ENCODE peak calls at places on chromosome 5, in six cellular contexts. One of them, this sample, is unnamed.

GRCh38 chr5:90558344-90559192 is at the start of gene ADGRV1:
- DNase-seq in tibial nerve: no peak
- DNase-seq in sigmoid colon: no peak
- DNase-seq in HL-60: no peak
- DNase-seq in effector memory CD4-positive, alpha-beta T cell: no peak
- DNase-seq in endodermal cell: peak
- DNase-seq in this sample: peak

GRCh38 chr5:77957-78804 is 13.8 kb upstream of the PLEKHG4B start:
- DNase-seq in tibial nerve: no peak
- DNase-seq in sigmoid colon: no peak
- DNase-seq in HL-60: peak
- DNase-seq in effector memory CD4-positive, alpha-beta T cell: no peak
- DNase-seq in endodermal cell: peak
- DNase-seq in this sample: peak

GRCh38 chr5:100904259-100904822 is 1.3 kb upstream of the ST8SIA4 start:
- DNase-seq in tibial nerve: no peak
- DNase-seq in sigmoid colon: peak
- DNase-seq in HL-60: no peak
- DNase-seq in effector memory CD4-positive, alpha-beta T cell: peak
- DNase-seq in endodermal cell: peak
- DNase-seq in this sample: no peak

GRCh38 chr5:16791036-16791705 is 144.9 kb downstream of the MYO10 start:
- DNase-seq in tibial nerve: no peak
- DNase-seq in sigmoid colon: no peak
- DNase-seq in HL-60: peak
- DNase-seq in effector memory CD4-positive, alpha-beta T cell: no peak
- DNase-seq in endodermal cell: no peak
- DNase-seq in this sample: no peak

GRCh38 chr5:160133071-160133917 is 14.0 kb upstream of the PWWP2A start:
- DNase-seq in tibial nerve: peak
- DNase-seq in sigmoid colon: no peak
- DNase-seq in HL-60: no peak
- DNase-seq in effector memory CD4-positive, alpha-beta T cell: no peak
- DNase-seq in endodermal cell: peak
- DNase-seq in this sample: peak

GRCh38 chr5:141412853-141413539 is at the start of gene PCDHGA10:
- DNase-seq in tibial nerve: no peak
- DNase-seq in sigmoid colon: no peak
- DNase-seq in HL-60: peak
- DNase-seq in effector memory CD4-positive, alpha-beta T cell: peak
- DNase-seq in endodermal cell: peak
- DNase-seq in this sample: peak

GRCh38 chr5:107673106-107673367 is 2.3 kb upstream of the EFNA5 start:
- DNase-seq in tibial nerve: no peak
- DNase-seq in sigmoid colon: no peak
- DNase-seq in HL-60: no peak
- DNase-seq in effector memory CD4-positive, alpha-beta T cell: no peak
- DNase-seq in endodermal cell: no peak
- DNase-seq in this sample: no peak

GRCh38 chr5:90844931-90845330 is 286.3 kb downstream of the ADGRV1 start:
- DNase-seq in tibial nerve: no peak
- DNase-seq in sigmoid colon: no peak
- DNase-seq in HL-60: no peak
- DNase-seq in effector memory CD4-positive, alpha-beta T cell: no peak
- DNase-seq in endodermal cell: no peak
- DNase-seq in this sample: no peak

GRCh38 chr5:73858054-73858453 is 232.1 kb downstream of the ARHGEF28 start:
- DNase-seq in tibial nerve: no peak
- DNase-seq in sigmoid colon: no peak
- DNase-seq in HL-60: no peak
- DNase-seq in effector memory CD4-positive, alpha-beta T cell: no peak
- DNase-seq in endodermal cell: no peak
- DNase-seq in this sample: no peak

GRCh38 chr5:66720776-66721175 is 124.6 kb downstream of the MAST4 start:
- DNase-seq in tibial nerve: no peak
- DNase-seq in sigmoid colon: no peak
- DNase-seq in HL-60: no peak
- DNase-seq in effector memory CD4-positive, alpha-beta T cell: no peak
- DNase-seq in endodermal cell: peak
- DNase-seq in this sample: no peak

GRCh38 chr5:163887854-163888253 is 382.4 kb downstream of the MAT2B start:
- DNase-seq in tibial nerve: no peak
- DNase-seq in sigmoid colon: no peak
- DNase-seq in HL-60: no peak
- DNase-seq in effector memory CD4-positive, alpha-beta T cell: no peak
- DNase-seq in endodermal cell: no peak
- DNase-seq in this sample: no peak

GRCh38 chr5:124686239-124687004 is 60.0 kb downstream of the ZNF608 start:
- DNase-seq in tibial nerve: no peak
- DNase-seq in sigmoid colon: no peak
- DNase-seq in HL-60: no peak
- DNase-seq in effector memory CD4-positive, alpha-beta T cell: no peak
- DNase-seq in endodermal cell: no peak
- DNase-seq in this sample: no peak

GRCh38 chr5:40678021-40678939 is 1.4 kb upstream of the PTGER4 start:
- DNase-seq in tibial nerve: no peak
- DNase-seq in sigmoid colon: no peak
- DNase-seq in HL-60: no peak
- DNase-seq in effector memory CD4-positive, alpha-beta T cell: no peak
- DNase-seq in endodermal cell: no peak
- DNase-seq in this sample: no peak

GRCh38 chr5:160155017-160155725 is 35.9 kb upstream of the PWWP2A start:
- DNase-seq in tibial nerve: no peak
- DNase-seq in sigmoid colon: no peak
- DNase-seq in HL-60: no peak
- DNase-seq in effector memory CD4-positive, alpha-beta T cell: no peak
- DNase-seq in endodermal cell: no peak
- DNase-seq in this sample: no peak

GRCh38 chr5:178434851-178435250 is 155.3 kb downstream of the COL23A1 start:
- DNase-seq in tibial nerve: no peak
- DNase-seq in sigmoid colon: peak
- DNase-seq in HL-60: no peak
- DNase-seq in effector memory CD4-positive, alpha-beta T cell: no peak
- DNase-seq in endodermal cell: peak
- DNase-seq in this sample: no peak

GRCh38 chr5:56833325-56833724 is 18.0 kb downstream of the MAP3K1 start:
- DNase-seq in tibial nerve: no peak
- DNase-seq in sigmoid colon: no peak
- DNase-seq in HL-60: no peak
- DNase-seq in effector memory CD4-positive, alpha-beta T cell: no peak
- DNase-seq in endodermal cell: peak
- DNase-seq in this sample: no peak

GRCh38 chr5:3394877-3395599 is 200.6 kb upstream of the IRX1 start:
- DNase-seq in tibial nerve: no peak
- DNase-seq in sigmoid colon: no peak
- DNase-seq in HL-60: no peak
- DNase-seq in effector memory CD4-positive, alpha-beta T cell: no peak
- DNase-seq in endodermal cell: no peak
- DNase-seq in this sample: no peak

GRCh38 chr5:109558364-109558763 is 131.4 kb upstream of the MAN2A1 start:
- DNase-seq in tibial nerve: no peak
- DNase-seq in sigmoid colon: no peak
- DNase-seq in HL-60: no peak
- DNase-seq in effector memory CD4-positive, alpha-beta T cell: no peak
- DNase-seq in endodermal cell: no peak
- DNase-seq in this sample: no peak

GRCh38 chr5:132489051-132489770 is 1.4 kb downstream of the IRF1 start:
- DNase-seq in tibial nerve: no peak
- DNase-seq in sigmoid colon: peak
- DNase-seq in HL-60: no peak
- DNase-seq in effector memory CD4-positive, alpha-beta T cell: no peak
- DNase-seq in endodermal cell: peak
- DNase-seq in this sample: no peak

GRCh38 chr5:149130121-149130931 is 11.0 kb upstream of the ABLIM3 start:
- DNase-seq in tibial nerve: no peak
- DNase-seq in sigmoid colon: no peak
- DNase-seq in HL-60: no peak
- DNase-seq in effector memory CD4-positive, alpha-beta T cell: no peak
- DNase-seq in endodermal cell: no peak
- DNase-seq in this sample: no peak

GRCh38 chr5:149128023-149128875 is 13.0 kb upstream of the ABLIM3 start:
- DNase-seq in tibial nerve: no peak
- DNase-seq in sigmoid colon: no peak
- DNase-seq in HL-60: no peak
- DNase-seq in effector memory CD4-positive, alpha-beta T cell: no peak
- DNase-seq in endodermal cell: peak
- DNase-seq in this sample: peak

GRCh38 chr5:149127394-149127955 is 13.8 kb upstream of the ABLIM3 start:
- DNase-seq in tibial nerve: no peak
- DNase-seq in sigmoid colon: no peak
- DNase-seq in HL-60: no peak
- DNase-seq in effector memory CD4-positive, alpha-beta T cell: no peak
- DNase-seq in endodermal cell: no peak
- DNase-seq in this sample: no peak

GRCh38 chr5:149130932-149131273 is 10.4 kb upstream of the ABLIM3 start:
- DNase-seq in tibial nerve: no peak
- DNase-seq in sigmoid colon: no peak
- DNase-seq in HL-60: no peak
- DNase-seq in effector memory CD4-positive, alpha-beta T cell: no peak
- DNase-seq in endodermal cell: no peak
- DNase-seq in this sample: no peak

DNA sequence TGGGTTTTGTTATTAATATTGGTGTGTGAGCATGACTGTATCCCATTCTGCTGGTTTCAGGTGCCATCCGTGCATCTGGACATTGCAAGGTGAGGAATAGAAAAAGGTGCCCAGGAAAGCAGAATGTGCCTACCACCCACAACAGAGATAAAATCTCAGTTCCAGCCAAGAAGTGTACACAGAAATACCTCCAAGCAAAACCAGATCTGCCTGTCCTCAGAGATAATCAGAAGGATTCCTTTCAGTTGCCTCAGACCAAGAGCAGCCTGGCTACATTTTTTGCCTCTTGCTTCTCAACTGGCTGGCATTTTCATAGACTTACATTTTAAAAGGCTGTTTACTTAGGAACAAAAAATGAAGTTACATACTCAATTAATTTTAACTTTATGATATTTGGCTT is 12.1 kb upstream of the ABLIM3 start:
- DNase-seq in tibial nerve: no peak
- DNase-seq in sigmoid colon: no peak
- DNase-seq in HL-60: no peak
- DNase-seq in effector memory CD4-positive, alpha-beta T cell: no peak
- DNase-seq in endodermal cell: no peak
- DNase-seq in this sample: no peak
- H3K27ac ChIP-seq in tibial nerve: no peak
- H3K27ac ChIP-seq in sigmoid colon: no peak
- H3K27ac ChIP-seq in HL-60: no peak
- H3K27ac ChIP-seq in effector memory CD4-positive, alpha-beta T cell: no peak
- H3K27ac ChIP-seq in endodermal cell: no peak
- H3K27ac ChIP-seq in this sample: no peak

GRCh38 chr5:177308740-177309139 is 3.0 kb downstream of the MXD3 start:
- DNase-seq in tibial nerve: no peak
- DNase-seq in sigmoid colon: no peak
- DNase-seq in HL-60: no peak
- DNase-seq in effector memory CD4-positive, alpha-beta T cell: no peak
- DNase-seq in endodermal cell: peak
- DNase-seq in this sample: no peak
- H3K27ac ChIP-seq in tibial nerve: no peak
- H3K27ac ChIP-seq in sigmoid colon: no peak
- H3K27ac ChIP-seq in HL-60: peak
- H3K27ac ChIP-seq in effector memory CD4-positive, alpha-beta T cell: no peak
- H3K27ac ChIP-seq in endodermal cell: no peak
- H3K27ac ChIP-seq in this sample: no peak

GRCh38 chr5:68419101-68419636 is 203.6 kb downstream of the PIK3R1 start:
- DNase-seq in tibial nerve: no peak
- DNase-seq in sigmoid colon: no peak
- DNase-seq in HL-60: no peak
- DNase-seq in effector memory CD4-positive, alpha-beta T cell: no peak
- DNase-seq in endodermal cell: no peak
- DNase-seq in this sample: no peak

GRCh38 chr5:68418680-68419079 is 203.1 kb downstream of the PIK3R1 start:
- DNase-seq in tibial nerve: no peak
- DNase-seq in sigmoid colon: no peak
- DNase-seq in HL-60: no peak
- DNase-seq in effector memory CD4-positive, alpha-beta T cell: no peak
- DNase-seq in endodermal cell: no peak
- DNase-seq in this sample: no peak

GRCh38 chr5:68419637-68420452 is 204.3 kb downstream of the PIK3R1 start:
- DNase-seq in tibial nerve: no peak
- DNase-seq in sigmoid colon: no peak
- DNase-seq in HL-60: no peak
- DNase-seq in effector memory CD4-positive, alpha-beta T cell: no peak
- DNase-seq in endodermal cell: no peak
- DNase-seq in this sample: no peak

GRCh38 chr5:68416714-68417113 is 201.2 kb downstream of the PIK3R1 start:
- DNase-seq in tibial nerve: no peak
- DNase-seq in sigmoid colon: no peak
- DNase-seq in HL-60: no peak
- DNase-seq in effector memory CD4-positive, alpha-beta T cell: no peak
- DNase-seq in endodermal cell: no peak
- DNase-seq in this sample: no peak

DNA sequence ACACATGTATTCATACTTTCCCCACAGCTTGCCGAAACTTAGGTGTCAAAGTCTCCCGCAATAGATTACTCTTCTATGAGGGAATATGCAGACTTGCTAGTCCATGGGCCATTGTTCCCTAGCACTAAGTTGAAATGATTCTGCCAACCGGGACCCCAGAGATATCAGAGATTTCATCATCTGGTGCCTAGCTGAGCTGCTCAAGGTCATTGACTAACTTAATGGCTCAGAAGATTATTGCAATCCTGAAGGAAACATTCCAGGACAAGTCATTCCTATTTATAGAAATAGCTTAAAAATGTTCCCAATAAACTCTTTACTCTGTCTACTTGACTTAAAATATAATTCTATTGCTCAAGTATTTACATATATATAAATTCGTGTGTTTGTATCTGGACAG is 202.7 kb downstream of the PIK3R1 start:
- DNase-seq in tibial nerve: peak
- DNase-seq in sigmoid colon: peak
- DNase-seq in HL-60: no peak
- DNase-seq in effector memory CD4-positive, alpha-beta T cell: no peak
- DNase-seq in endodermal cell: no peak
- DNase-seq in this sample: no peak
- H3K27ac ChIP-seq in tibial nerve: no peak
- H3K27ac ChIP-seq in sigmoid colon: peak
- H3K27ac ChIP-seq in HL-60: no peak
- H3K27ac ChIP-seq in effector memory CD4-positive, alpha-beta T cell: no peak
- H3K27ac ChIP-seq in endodermal cell: no peak
- H3K27ac ChIP-seq in this sample: no peak

DNA sequence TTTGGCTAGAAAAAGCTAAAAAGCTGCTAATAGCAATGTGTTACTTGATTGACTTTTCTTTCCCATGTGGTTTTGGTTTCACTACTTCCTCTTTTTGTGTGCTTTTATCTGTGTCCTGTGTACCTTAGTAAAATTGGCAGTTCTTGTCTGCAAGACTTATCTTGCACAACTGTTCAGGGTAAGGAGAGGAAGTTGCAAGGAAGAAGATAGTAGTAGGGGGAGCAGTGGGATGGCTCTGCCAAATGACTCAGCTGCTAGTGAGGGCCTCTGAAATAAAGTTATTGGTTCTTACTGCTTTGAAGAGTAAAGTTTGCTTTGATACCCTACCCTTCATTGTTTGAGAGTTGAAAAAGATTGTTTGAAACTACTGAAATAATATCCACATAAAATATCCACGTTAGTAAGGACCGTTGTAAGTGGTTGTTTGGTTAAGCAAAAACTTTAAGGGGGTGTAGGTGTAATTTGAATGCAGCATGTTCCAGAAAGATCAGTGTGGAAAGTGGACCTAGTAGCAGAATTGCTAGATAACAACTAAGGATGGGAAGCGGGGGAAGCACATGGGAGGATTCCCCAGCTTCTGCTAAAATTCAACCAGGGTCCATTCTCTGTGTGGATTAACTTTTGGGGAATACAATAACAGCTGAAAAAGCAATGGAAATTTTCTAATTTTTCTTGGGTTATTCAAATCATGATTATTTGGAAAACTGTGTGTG is 123.5 kb downstream of the SCAMP1 start:
- DNase-seq in tibial nerve: no peak
- DNase-seq in sigmoid colon: no peak
- DNase-seq in HL-60: peak
- DNase-seq in effector memory CD4-positive, alpha-beta T cell: no peak
- DNase-seq in endodermal cell: no peak
- DNase-seq in this sample: no peak
- H3K27ac ChIP-seq in tibial nerve: no peak
- H3K27ac ChIP-seq in sigmoid colon: peak
- H3K27ac ChIP-seq in HL-60: peak
- H3K27ac ChIP-seq in effector memory CD4-positive, alpha-beta T cell: no peak
- H3K27ac ChIP-seq in endodermal cell: no peak
- H3K27ac ChIP-seq in this sample: no peak